ENCODE peak calls at places on chromosomes 11 and 22, in four cellular contexts. P, R, Y and T are unnamed samples.

GRCh38 chr22:48752451-48753380 is 1075.0 kb downstream of the BRD1 start:
- DNase-seq in P (no peak), R (no peak), Y (no peak), T (peak)

GRCh38 chr11:78708388-78708787 is 133.7 kb upstream of the NARS2 start:
- DNase-seq in P (no peak), R (no peak), Y (no peak), T (no peak)

GRCh38 chr11:90558328-90558865 is 335.5 kb upstream of the CHORDC1 start:
- DNase-seq in P (no peak), R (no peak), Y (no peak), T (no peak)

GRCh38 chr11:129442171-129442570 is 66.5 kb downstream of the BARX2 start:
- DNase-seq in P (no peak), R (no peak), Y (no peak), T (no peak)

GRCh38 chr22:31272522-31273446 is 19.5 kb downstream of the PIK3IP1 start:
- DNase-seq in P (peak), R (peak), Y (peak), T (peak)

GRCh38 chr22:50530857-50531545 is 1.2 kb upstream of the TYMP start:
- DNase-seq in P (no peak), R (peak), Y (peak), T (peak)

GRCh38 chr11:69449320-69450063 is 32.0 kb upstream of the LINC01488 start:
- DNase-seq in P (no peak), R (no peak), Y (no peak), T (no peak)

GRCh38 chr22:42338502-42338901 is 68.0 kb upstream of the TCF20 start:
- DNase-seq in P (no peak), R (no peak), Y (no peak), T (no peak)

GRCh38 chr11:126403658-126404057 is 48.2 kb downstream of the ST3GAL4 start:
- DNase-seq in P (no peak), R (no peak), Y (no peak), T (no peak)

GRCh38 chr11:8631395-8632110 is 37.5 kb upstream of the STK33 start:
- DNase-seq in P (peak), R (peak), Y (peak), T (no peak)

GRCh38 chr11:66333896-66334604 is 2.2 kb downstream of the RIN1 start:
- DNase-seq in P (no peak), R (no peak), Y (no peak), T (no peak)

GRCh38 chr11:46125284-46125683 is 4.0 kb upstream of the PHF21A start:
- DNase-seq in P (no peak), R (no peak), Y (no peak), T (no peak)

GRCh38 chr22:39097098-39098020 is at the start of gene APOBEC3H:
- DNase-seq in P (no peak), R (no peak), Y (peak), T (peak)

GRCh38 chr11:111399187-111400031 is 20.3 kb upstream of the POU2AF1 start:
- DNase-seq in P (no peak), R (no peak), Y (no peak), T (no peak)
- TF ChIP-seq CTCF in P (no peak), R (no peak), Y (no peak), T (peak)

GRCh38 chr11:62726156-62727006 is 876 bp downstream of the HNRNPUL2 start:
- DNase-seq in P (no peak), R (no peak), Y (no peak), T (no peak)

GRCh38 chr11:62724171-62724570 is 3.1 kb downstream of the HNRNPUL2 start:
- DNase-seq in P (no peak), R (no peak), Y (no peak), T (no peak)

GRCh38 chr11:62725686-62726085 is 1.6 kb downstream of the HNRNPUL2 start:
- DNase-seq in P (no peak), R (no peak), Y (no peak), T (no peak)

GRCh38 chr11:62719302-62719978 is 7.8 kb downstream of the HNRNPUL2 start:
- DNase-seq in P (no peak), R (peak), Y (no peak), T (no peak)

GRCh38 chr11:62721994-62722393 is 5.3 kb downstream of the HNRNPUL2 start:
- DNase-seq in P (no peak), R (peak), Y (no peak), T (no peak)
- TF ChIP-seq CTCF in P (peak), R (peak), Y (peak), T (no peak)

GRCh38 chr22:46390105-46390651 is 54.7 kb downstream of the TRMU start:
- DNase-seq in P (no peak), R (no peak), Y (no peak), T (no peak)
- TF ChIP-seq CTCF in P (no peak), R (no peak), Y (no peak), T (no peak)

DNA sequence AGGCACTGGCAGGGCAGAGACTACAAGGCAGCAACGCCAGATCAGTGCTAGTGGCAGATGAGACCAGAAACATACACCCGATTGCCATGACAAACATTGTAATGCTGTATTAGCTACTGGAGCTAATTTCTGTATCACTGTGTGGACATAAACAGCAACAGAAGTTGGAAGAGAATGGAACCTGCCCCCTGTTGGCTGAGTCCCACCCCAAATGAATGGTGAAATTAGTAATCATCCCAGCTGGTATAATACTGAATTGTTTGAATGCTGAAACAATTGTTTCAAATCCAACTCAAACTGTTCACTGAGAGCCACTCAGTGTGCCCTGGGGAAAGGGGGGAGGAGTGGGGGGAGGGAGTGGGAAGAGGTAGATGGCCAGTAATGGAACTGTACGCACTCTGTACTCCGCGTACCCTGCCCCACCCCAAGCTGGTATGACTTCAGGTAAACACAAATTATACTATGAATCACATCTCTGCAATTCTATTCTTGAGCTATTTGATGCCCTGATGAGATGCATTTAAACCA is 11.2 kb upstream of the BIRC3 start:
- DNase-seq in P (no peak), R (no peak), Y (no peak), T (no peak)
- TF ChIP-seq CTCF in P (no peak), R (no peak), Y (no peak), T (no peak)

GRCh38 chr11:111423250-111423615 is 44.2 kb upstream of the POU2AF1 start:
- DNase-seq in P (no peak), R (no peak), Y (no peak), T (no peak)
- TF ChIP-seq CTCF in P (no peak), R (no peak), Y (no peak), T (no peak)

GRCh38 chr11:103964390-103964789 is 72.0 kb upstream of the DDI1 start:
- DNase-seq in P (no peak), R (no peak), Y (no peak), T (no peak)
- TF ChIP-seq CTCF in P (peak), R (no peak), Y (peak), T (no peak)

GRCh38 chr11:72814139-72814830 is at the start of gene ATG16L2:
- DNase-seq in P (no peak), R (peak), Y (peak), T (peak)

GRCh38 chr11:72813740-72814138 is 472 bp upstream of the ATG16L2 start:
- DNase-seq in P (no peak), R (peak), Y (peak), T (peak)

GRCh38 chr11:72816404-72816990 is 2.3 kb downstream of the ATG16L2 start:
- DNase-seq in P (no peak), R (no peak), Y (no peak), T (no peak)

GRCh38 chr11:72812968-72813739 is 1.1 kb upstream of the ATG16L2 start:
- DNase-seq in P (no peak), R (peak), Y (peak), T (peak)

GRCh38 chr11:72814831-72815618 is 814 bp downstream of the ATG16L2 start:
- DNase-seq in P (no peak), R (peak), Y (peak), T (peak)
- TF ChIP-seq CTCF in P (no peak), R (no peak), Y (no peak), T (no peak)

GRCh38 chr11:75388386-75389275 is 10.7 kb upstream of the RPS3 start:
- DNase-seq in P (peak), R (peak), Y (peak), T (peak)
- TF ChIP-seq CTCF in P (peak), R (peak), Y (peak), T (peak)

GRCh38 chr11:19953342-19953741 is 206.9 kb downstream of the DBX1 start:
- DNase-seq in P (no peak), R (peak), Y (no peak), T (no peak)

GRCh38 chr11:19953909-19954308 is 206.4 kb downstream of the DBX1 start:
- DNase-seq in P (peak), R (peak), Y (no peak), T (no peak)

GRCh38 chr11:19954899-19955298 is 205.4 kb downstream of the DBX1 start:
- DNase-seq in P (no peak), R (peak), Y (no peak), T (no peak)

GRCh38 chr11:19952101-19952605 is 208.1 kb downstream of the DBX1 start:
- DNase-seq in P (no peak), R (no peak), Y (no peak), T (no peak)

DNA sequence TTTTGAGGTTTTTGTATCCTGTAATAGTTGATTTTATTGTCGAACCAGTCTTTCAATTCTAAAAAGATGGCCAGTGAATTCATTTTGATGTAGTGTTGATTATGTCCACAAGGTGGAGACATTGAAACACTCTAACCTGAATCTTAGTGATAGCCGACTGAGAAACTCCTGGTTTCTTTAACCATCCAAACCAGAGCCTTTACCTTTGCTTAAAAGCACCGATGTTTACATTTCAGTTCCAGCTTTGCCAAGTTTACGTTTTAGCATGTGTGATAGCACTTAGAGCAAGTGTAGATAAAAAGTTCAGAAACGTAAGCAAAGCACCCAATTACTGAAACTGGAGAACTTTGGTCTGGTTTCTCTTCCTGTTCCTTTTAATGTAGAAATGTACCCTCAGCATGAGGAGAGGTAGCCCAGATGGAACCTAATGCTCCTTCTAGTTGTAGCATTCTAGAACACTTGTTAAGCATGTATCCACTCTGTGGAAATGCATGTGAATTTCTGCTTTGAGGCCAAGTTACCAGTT is 208.7 kb downstream of the DBX1 start:
- DNase-seq in P (no peak), R (peak), Y (peak), T (peak)
- TF ChIP-seq CTCF in P (peak), R (peak), Y (peak), T (no peak)